ENCODE peak calls at places on chromosome 1, in seven cellular contexts. Y is MCF 10A; F is astrocyte of the cerebellum; D is CD8-positive, alpha-beta T cell; Q is glutamatergic neuron; E is foreskin fibroblast; P is adrenal gland. A is an unnamed sample.

GRCh38 chr1:220300442-220301121 is 28.3 kb upstream of the RAB3GAP2 start:
- DNase-seq in E (peak), F (peak), Q (peak), D (no peak), Y (peak), P (peak), A (peak)

GRCh38 chr1:234962340-234962989 is 166.2 kb downstream of the TOMM20 start:
- DNase-seq in Q (no peak), F (peak), E (peak), D (no peak), P (peak), Y (peak), A (no peak)

GRCh38 chr1:67496329-67496728 is 66.1 kb upstream of the SERBP1 start:
- DNase-seq in D (no peak), E (no peak), Y (no peak), Q (no peak), P (no peak), F (no peak), A (no peak)

GRCh38 chr1:204977327-204977726 is 65.7 kb upstream of the CNTN2 start:
- DNase-seq in Y (no peak), E (no peak), Q (no peak), F (no peak), P (no peak), D (no peak), A (no peak)

GRCh38 chr1:76998582-76999189 is 131.4 kb downstream of the ST6GALNAC5 start:
- DNase-seq in Y (peak), D (no peak), P (no peak), E (peak), F (peak), Q (no peak), A (no peak)

GRCh38 chr1:4109626-4109940 is 209.5 kb upstream of the C1orf174 start:
- DNase-seq in F (no peak), Y (no peak), E (no peak), P (no peak), Q (no peak), D (no peak), A (no peak)

GRCh38 chr1:1329304-1330210 is 1.5 kb upstream of the TAS1R3 start:
- DNase-seq in Q (no peak), E (no peak), Y (no peak), D (no peak), P (no peak), F (no peak), A (no peak)

GRCh38 chr1:173525936-173526335 is 48.8 kb downstream of the PRDX6 start:
- DNase-seq in P (no peak), D (no peak), Q (no peak), F (no peak), E (no peak), Y (no peak), A (no peak)

GRCh38 chr1:14705824-14706223 is 107.3 kb downstream of the KAZN start:
- DNase-seq in Q (no peak), Y (no peak), D (no peak), F (no peak), E (no peak), P (no peak), A (no peak)

GRCh38 chr1:12477936-12478611 is 139.9 kb downstream of the DHRS3 start:
- DNase-seq in D (no peak), Q (no peak), Y (peak), E (peak), P (peak), F (peak), A (no peak)

GRCh38 chr1:77316006-77316405 is 34.2 kb downstream of the AK5 start:
- DNase-seq in E (peak), F (peak), Q (no peak), Y (no peak), P (no peak), D (no peak), A (no peak)

GRCh38 chr1:95780836-95781235 is 546.8 kb downstream of the RWDD3 start:
- DNase-seq in Q (no peak), P (no peak), F (no peak), E (no peak), D (no peak), Y (no peak), A (no peak)

GRCh38 chr1:114756949-114757454 is 782 bp downstream of the CSDE1 start:
- DNase-seq in F (no peak), P (peak), Y (peak), E (peak), Q (peak), D (peak), A (peak)

GRCh38 chr1:71509051-71509595 is 428.3 kb upstream of the ZRANB2 start:
- DNase-seq in E (peak), P (no peak), F (no peak), Y (no peak), Q (no peak), D (no peak), A (no peak)

GRCh38 chr1:177586429-177586828 is 383.4 kb downstream of the SEC16B start:
- DNase-seq in Y (peak), P (no peak), F (peak), E (peak), D (no peak), Q (no peak), A (no peak)

GRCh38 chr1:58884706-58885661 is 101.1 kb upstream of the JUN start:
- DNase-seq in F (no peak), E (no peak), Y (no peak), D (no peak), P (no peak), Q (no peak), A (no peak)

GRCh38 chr1:119840745-119841144 is 29.5 kb upstream of the REG4 start:
- DNase-seq in Q (no peak), Y (no peak), E (no peak), D (no peak), F (no peak), P (no peak), A (no peak)

GRCh38 chr1:171841050-171841910 is at the start of gene DNM3:
- DNase-seq in E (peak), Y (peak), D (peak), P (peak), F (peak), Q (peak), A (peak)

GRCh38 chr1:91799159-91799558 is 86.8 kb downstream of the TGFBR3 start:
- DNase-seq in Q (no peak), D (no peak), F (no peak), Y (no peak), P (peak), E (no peak), A (no peak)

GRCh38 chr1:200351826-200352549 is 57.8 kb downstream of the ZNF281 start:
- DNase-seq in P (no peak), E (peak), F (peak), Q (no peak), Y (peak), D (no peak), A (no peak)

GRCh38 chr1:204065174-204065985 is 7.5 kb upstream of the SOX13 start:
- DNase-seq in Q (no peak), D (no peak), P (peak), E (no peak), Y (peak), F (no peak), A (no peak)

GRCh38 chr1:9728451-9729295 is 77.1 kb downstream of the PIK3CD start:
- DNase-seq in P (no peak), D (no peak), E (no peak), Q (no peak), Y (peak), F (no peak), A (no peak)

GRCh38 chr1:77438239-77438913 is 156.6 kb downstream of the AK5 start:
- DNase-seq in Q (no peak), Y (peak), E (no peak), D (no peak), F (peak), P (no peak), A (no peak)

GRCh38 chr1:38083541-38083940 is 36.9 kb upstream of the POU3F1 start:
- DNase-seq in F (no peak), E (no peak), D (no peak), Y (no peak), P (no peak), Q (peak), A (no peak)

GRCh38 chr1:69139007-69139406 is 428.7 kb upstream of the LRRC7 start:
- DNase-seq in Y (no peak), Q (no peak), E (no peak), D (no peak), P (no peak), F (no peak), A (no peak)

GRCh38 chr1:59393211-59394180 is 96.6 kb downstream of the FGGY start:
- DNase-seq in P (peak), D (no peak), Q (no peak), E (peak), F (peak), Y (no peak), A (no peak)

GRCh38 chr1:198304431-198304830 is 147.6 kb downstream of the NEK7 start:
- DNase-seq in P (no peak), E (no peak), Y (no peak), Q (no peak), F (no peak), D (no peak), A (no peak)

GRCh38 chr1:28737245-28738137 is 751 bp downstream of the YTHDF2 start:
- DNase-seq in F (no peak), D (peak), E (no peak), Y (peak), Q (peak), P (peak), A (peak)

GRCh38 chr1:13908128-13908527 is 208.1 kb downstream of the PRDM2 start:
- DNase-seq in D (no peak), Y (no peak), E (no peak), Q (no peak), P (no peak), F (no peak), A (no peak)

GRCh38 chr1:31683997-31684396 is 19.8 kb downstream of the COL16A1 start:
- DNase-seq in P (no peak), E (no peak), Q (no peak), Y (peak), F (no peak), D (no peak), A (peak)

GRCh38 chr1:1021010-1021845 is 1.3 kb downstream of the AGRN start:
- DNase-seq in D (no peak), E (peak), Q (peak), F (no peak), P (peak), Y (peak), A (no peak)

GRCh38 chr1:20552728-20553571 is 577 bp downstream of the FAM43B start:
- DNase-seq in D (no peak), Q (peak), E (peak), Y (no peak), P (peak), F (no peak), A (peak)

GRCh38 chr1:171468120-171468790 is 17.1 kb upstream of the PRRC2C start:
- DNase-seq in Y (peak), Q (no peak), D (no peak), P (no peak), F (no peak), E (peak), A (no peak)

GRCh38 chr1:114719424-114719787 is 2.8 kb upstream of the NRAS start:
- DNase-seq in F (no peak), D (no peak), Q (no peak), P (no peak), Y (no peak), E (no peak), A (no peak)

GRCh38 chr1:247079141-247079874 is 697 bp upstream of the ZNF670 start:
- DNase-seq in F (no peak), Y (peak), D (no peak), P (peak), Q (no peak), E (no peak), A (no peak)

GRCh38 chr1:154213274-154213673 is 7.1 kb upstream of the CFAP141 start:
- DNase-seq in F (no peak), E (peak), P (no peak), Y (no peak), D (no peak), Q (no peak), A (no peak)

GRCh38 chr1:23543707-23544443 is 12.8 kb upstream of the E2F2 start:
- DNase-seq in E (no peak), F (no peak), D (no peak), Q (no peak), Y (no peak), P (no peak), A (no peak)

GRCh38 chr1:199396456-199396855 is 631.1 kb upstream of the NR5A2 start:
- DNase-seq in Y (no peak), Q (no peak), E (no peak), P (no peak), F (no peak), D (no peak), A (no peak)

GRCh38 chr1:92902406-92902744 is 58.9 kb downstream of the DIPK1A start:
- DNase-seq in P (no peak), E (no peak), Q (no peak), F (no peak), Y (no peak), D (no peak), A (no peak)
- TF ChIP-seq CTCF in P (no peak), E (no peak), Q (no peak), F (no peak), Y (no peak), D (no peak), A (no peak)

GRCh38 chr1:89962024-89962741 is 32.7 kb upstream of the ZNF326 start:
- DNase-seq in E (no peak), Y (no peak), P (no peak), Q (no peak), F (no peak), D (no peak), A (no peak)
- TF ChIP-seq CTCF in E (no peak), Y (no peak), P (no peak), Q (no peak), F (no peak), D (no peak), A (no peak)

DNA sequence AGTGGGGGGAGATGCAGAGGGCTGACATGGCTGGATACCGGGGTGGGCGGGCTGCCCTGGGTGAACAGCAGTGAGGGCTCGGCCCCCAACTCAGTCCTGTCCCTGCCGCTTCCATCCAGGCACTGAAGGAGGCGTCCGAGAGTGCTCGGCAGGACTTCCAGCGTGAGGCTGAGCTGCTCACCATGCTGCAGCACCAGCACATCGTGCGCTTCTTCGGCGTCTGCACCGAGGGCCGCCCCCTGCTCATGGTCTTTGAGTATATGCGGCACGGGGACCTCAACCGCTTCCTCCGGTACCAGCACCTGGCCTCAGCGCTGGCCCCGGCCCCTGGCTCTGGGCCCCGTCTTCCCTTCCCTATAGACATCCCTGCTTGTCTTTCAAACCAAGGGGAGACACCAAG is 15.6 kb downstream of the NTRK1 start:
- DNase-seq in Q (peak), F (no peak), D (no peak), P (no peak), Y (no peak), E (no peak), A (peak)
- TF ChIP-seq CTCF in Q (no peak), F (peak), D (no peak), P (no peak), Y (no peak), E (no peak), A (no peak)

DNA sequence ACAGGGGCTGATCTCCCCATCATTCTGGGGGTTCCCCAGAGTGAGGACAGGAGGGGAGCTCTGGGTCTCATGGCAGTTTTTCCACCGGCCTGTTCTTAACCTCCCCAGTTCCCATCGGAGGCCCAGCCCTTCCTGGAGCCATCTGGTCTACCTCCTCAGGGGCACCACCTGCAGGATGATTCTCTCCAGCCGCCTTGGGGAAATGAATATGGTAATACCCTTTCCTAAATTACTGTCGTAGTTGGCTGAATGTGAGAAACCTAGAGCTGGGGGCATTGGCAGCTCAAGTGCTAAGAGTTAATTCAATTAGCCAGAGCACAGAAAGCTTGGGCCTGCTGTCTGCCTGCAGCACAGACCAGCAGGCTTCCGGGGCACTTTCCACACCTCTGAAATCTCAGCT is 64.9 kb downstream of the TAS1R2 start:
- DNase-seq in Q (peak), P (no peak), E (no peak), F (no peak), D (no peak), Y (peak), A (peak)
- TF ChIP-seq CTCF in Q (peak), P (no peak), E (no peak), F (no peak), D (no peak), Y (no peak), A (no peak)

GRCh38 chr1:25723250-25723880 is 76.6 kb upstream of the SELENON start:
- DNase-seq in E (no peak), D (no peak), Q (no peak), P (no peak), F (no peak), Y (no peak), A (no peak)

GRCh38 chr1:25727026-25727818 is 72.8 kb upstream of the SELENON start:
- DNase-seq in Q (no peak), E (no peak), P (no peak), D (no peak), Y (no peak), F (no peak), A (no peak)

GRCh38 chr1:25724986-25725385 is 75.0 kb upstream of the SELENON start:
- DNase-seq in D (no peak), E (no peak), P (no peak), F (no peak), Y (no peak), Q (no peak), A (no peak)

GRCh38 chr1:25724201-25724600 is 75.8 kb upstream of the SELENON start:
- DNase-seq in P (no peak), Y (peak), F (no peak), Q (no peak), E (no peak), D (no peak), A (no peak)

GRCh38 chr1:25725482-25725881 is 74.5 kb upstream of the SELENON start:
- DNase-seq in E (no peak), Y (no peak), P (no peak), D (no peak), Q (no peak), F (no peak), A (no peak)
- TF ChIP-seq CTCF in E (no peak), Y (no peak), P (no peak), D (no peak), Q (no peak), F (no peak), A (no peak)

GRCh38 chr1:157213836-157214235 is 75.6 kb upstream of the ETV3 start:
- DNase-seq in Y (no peak), E (no peak), Q (no peak), F (no peak), D (no peak), P (no peak), A (no peak)

GRCh38 chr1:157218671-157219070 is 80.5 kb upstream of the ETV3 start:
- DNase-seq in F (no peak), P (no peak), Q (no peak), D (no peak), E (no peak), Y (no peak), A (no peak)

GRCh38 chr1:157217486-157217885 is 79.3 kb upstream of the ETV3 start:
- DNase-seq in Y (no peak), D (no peak), Q (no peak), E (no peak), P (no peak), F (no peak), A (no peak)

GRCh38 chr1:157219182-157219581 is 81.0 kb upstream of the ETV3 start:
- DNase-seq in E (no peak), Q (no peak), D (no peak), F (no peak), P (no peak), Y (no peak), A (no peak)

GRCh38 chr1:157219600-157219999 is 81.4 kb upstream of the ETV3 start:
- DNase-seq in Y (no peak), Q (no peak), E (no peak), D (no peak), F (no peak), P (no peak), A (no peak)
- TF ChIP-seq CTCF in Y (no peak), Q (no peak), E (no peak), D (no peak), F (no peak), P (no peak), A (no peak)